ENCODE peak calls at places on chromosomes 4 and X, in six cellular contexts. D is HFFc6, S is mammary epithelial cell, B is breast epithelium, E is AG09319, M is foreskin keratinocyte. J is an unnamed sample.

GRCh38 chr4:630661-631060 is 5.3 kb downstream of the PDE6B start:
- DNase-seq in D (no peak), S (no peak), B (no peak), E (no peak), M (no peak), J (no peak)

GRCh38 chr4:1464581-1465171 is 58.4 kb upstream of the NKX1-1 start:
- DNase-seq in D (no peak), S (no peak), B (no peak), E (no peak), M (no peak), J (no peak)

GRCh38 chr4:1614854-1615595 is 69.1 kb downstream of the FAM53A start:
- DNase-seq in D (no peak), S (no peak), B (no peak), E (no peak), M (peak; percentile 22), J (no peak)

GRCh38 chrX:15888062-15888461 is 33.4 kb upstream of the AP1S2 start:
- DNase-seq in D (no peak), S (no peak), B (no peak), E (no peak), M (no peak), J (no peak)

GRCh38 chr4:126595643-126596042 is 1037.1 kb upstream of the INTU start:
- DNase-seq in D (no peak), S (no peak), B (no peak), E (no peak), M (no peak), J (no peak)

GRCh38 chr4:117968606-117969005 is 65.7 kb upstream of the NDST3 start:
- DNase-seq in D (no peak), S (no peak), B (no peak), E (no peak), M (no peak), J (no peak)

GRCh38 chr4:88457307-88458090 is 580 bp downstream of the HERC5 start:
- DNase-seq in D (no peak), S (peak; percentile 38), B (no peak), E (no peak), M (no peak), J (no peak)

GRCh38 chrX:120372667-120373370 is 10.9 kb downstream of the ATP1B4 start:
- DNase-seq in D (no peak), S (no peak), B (no peak), E (no peak), M (no peak), J (no peak)

GRCh38 chr4:26850528-26850927 is 10.1 kb upstream of the STIM2 start:
- DNase-seq in D (no peak), S (no peak), B (no peak), E (no peak), M (no peak), J (no peak)

GRCh38 chr4:41326776-41327175 is 70.0 kb downstream of the UCHL1 start:
- DNase-seq in D (no peak), S (no peak), B (no peak), E (no peak), M (no peak), J (no peak)

DNA sequence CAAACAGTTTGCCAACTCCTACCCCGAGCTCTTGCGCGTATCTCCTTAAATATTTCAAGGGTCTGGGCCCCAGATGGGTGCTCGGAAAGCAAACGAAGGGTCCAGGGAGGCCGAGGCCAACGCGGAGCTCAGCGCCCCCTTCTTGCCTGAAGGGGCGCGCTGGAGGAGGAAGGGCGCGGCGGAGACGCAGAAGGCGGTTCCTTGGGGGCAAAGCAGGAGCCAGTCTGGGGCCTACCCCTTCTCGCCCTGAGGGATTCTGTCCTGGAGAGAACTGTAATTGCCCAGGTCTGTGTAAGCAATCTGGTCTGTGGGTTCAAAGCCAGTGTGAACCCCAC is 4.0 kb upstream of the SFRP2 start:
- DNase-seq in D (no peak), S (no peak), B (no peak), E (no peak), M (no peak), J (no peak)
- TF ChIP-seq CTCF in D (no peak), S (no peak), B (no peak), E (peak; percentile 9), M (no peak), J (no peak)

GRCh38 chr4:155569960-155570515 is 96.6 kb upstream of the GUCY1A1 start:
- DNase-seq in D (peak; percentile 46), S (no peak), B (no peak), E (peak; percentile 42), M (no peak), J (peak; percentile 92)
- TF ChIP-seq CTCF in D (no peak), S (no peak), B (no peak), E (no peak), M (no peak), J (no peak)

GRCh38 chr4:148982200-148982599 is 540.0 kb upstream of the NR3C2 start:
- DNase-seq in D (no peak), S (no peak), B (no peak), E (no peak), M (no peak), J (no peak)

GRCh38 chr4:148980782-148981181 is 538.6 kb upstream of the NR3C2 start:
- DNase-seq in D (no peak), S (no peak), B (peak; percentile 32), E (no peak), M (no peak), J (no peak)

DNA sequence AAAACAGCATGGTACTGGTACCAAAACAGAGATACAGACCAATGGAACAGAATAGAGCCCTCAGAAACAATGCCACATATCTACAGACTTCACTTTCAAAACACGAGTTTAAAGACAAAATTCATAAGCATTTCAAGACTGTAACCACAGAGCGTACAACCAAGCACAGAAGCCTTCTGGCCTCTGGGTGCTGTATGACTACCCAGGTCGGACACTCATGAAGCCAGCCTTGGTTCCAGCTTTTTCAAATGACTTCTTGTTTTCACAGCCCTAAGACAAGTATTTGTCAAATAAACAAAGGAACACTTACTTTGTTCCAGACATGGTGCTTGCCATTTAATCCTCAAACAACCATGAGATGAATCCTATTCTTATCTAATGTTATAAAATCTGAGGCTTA is 536.1 kb upstream of the NR3C2 start:
- DNase-seq in D (no peak), S (no peak), B (no peak), E (no peak), M (no peak), J (no peak)
- TF ChIP-seq CTCF in D (no peak), S (no peak), B (no peak), E (no peak), M (no peak), J (no peak)

DNA sequence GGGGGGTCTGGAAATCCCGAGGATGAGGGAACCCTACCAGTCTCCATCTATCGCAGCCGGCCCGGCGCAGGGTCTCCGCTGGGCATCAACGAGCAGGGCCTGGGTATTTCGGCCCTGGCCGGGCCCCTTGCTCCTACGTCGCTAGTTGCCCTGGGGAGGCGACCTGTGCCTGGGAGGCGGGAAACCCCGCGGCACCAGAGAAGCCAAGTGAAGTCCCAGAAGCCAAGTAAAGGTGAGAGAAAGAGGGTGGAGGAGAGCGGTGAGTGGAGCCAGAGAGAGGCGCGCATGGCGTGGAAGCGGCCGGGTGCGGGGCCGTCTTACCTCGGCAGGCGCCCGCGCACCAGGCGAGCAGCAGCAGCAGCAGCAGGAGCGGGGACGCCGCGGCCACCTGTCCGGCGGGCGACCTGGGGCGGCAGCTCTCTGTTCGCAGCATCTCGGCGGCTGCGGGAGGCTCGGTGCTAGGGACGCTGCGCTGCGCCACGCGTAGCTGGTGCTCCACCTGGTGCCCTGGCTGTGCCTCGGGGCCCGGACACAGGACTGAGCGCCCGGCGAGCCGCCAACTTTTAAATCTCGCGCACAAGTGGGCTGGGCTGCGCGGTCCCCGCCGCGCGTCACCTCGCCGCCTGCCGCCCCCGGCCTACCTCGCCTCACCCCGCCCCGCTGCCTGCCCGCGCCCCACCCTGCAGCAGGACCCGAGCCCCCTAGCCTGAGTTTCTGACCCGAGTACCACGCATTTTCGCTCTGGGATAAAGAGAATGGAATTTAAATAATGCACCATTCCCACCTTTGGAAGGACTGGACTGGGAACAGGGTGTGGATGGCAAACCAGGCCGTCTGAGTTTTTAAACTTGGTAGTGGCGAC is at the start of gene NMU:
- DNase-seq in D (no peak), S (peak; percentile 52), B (no peak), E (no peak), M (no peak), J (peak; percentile 14)
- TF ChIP-seq CTCF in D (no peak), S (peak; percentile 38), B (no peak), E (no peak), M (peak; percentile 54), J (no peak)

DNA sequence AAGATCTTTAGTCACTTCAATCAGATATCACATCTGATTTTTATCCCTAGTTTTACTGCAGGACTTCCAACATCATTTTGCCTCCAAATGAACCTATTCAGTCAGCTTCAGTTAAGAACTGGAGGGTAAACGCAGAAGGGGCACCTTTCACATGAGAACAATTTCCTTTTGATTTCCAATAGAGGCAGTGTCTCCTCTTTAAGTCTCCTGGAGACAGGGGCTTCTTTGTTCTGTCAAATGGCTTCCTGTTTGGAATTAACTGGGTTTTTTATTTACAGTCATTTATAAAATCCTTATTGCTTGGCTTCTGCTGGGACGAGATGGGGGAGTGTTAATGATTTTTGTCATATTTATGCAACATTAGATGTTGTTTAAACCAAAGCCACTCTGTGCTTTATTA is 164.0 kb downstream of the STK32B start:
- DNase-seq in D (no peak), S (no peak), B (no peak), E (no peak), M (no peak), J (no peak)
- TF ChIP-seq CTCF in D (no peak), S (no peak), B (no peak), E (no peak), M (no peak), J (no peak)